ENCODE peak calls at places on chromosomes 12 and 14, in five cellular contexts. One of them, this sample, is unnamed.
A peak's percentile ranks its signal among the peaks of the same experiment; 100 is the strongest.

GRCh38 chr12:112574896-112575558 is 156.3 kb downstream of the PTPN11 start:
- DNase-seq in OCI-LY7: no peak
- DNase-seq in nephron progenitor cell: peak; percentile 44
- DNase-seq in CD4-positive, alpha-beta T cell: no peak
- DNase-seq in body of pancreas: no peak
- DNase-seq in this sample: no peak

GRCh38 chr12:57765698-57766463 is 997 bp downstream of the CYP27B1 start:
- DNase-seq in body of pancreas: no peak
- DNase-seq in CD4-positive, alpha-beta T cell: no peak
- DNase-seq in OCI-LY7: no peak
- DNase-seq in nephron progenitor cell: peak; percentile 31
- DNase-seq in this sample: no peak

GRCh38 chr12:46459111-46459510 is 86.5 kb upstream of the SLC38A2 start:
- DNase-seq in CD4-positive, alpha-beta T cell: no peak
- DNase-seq in body of pancreas: no peak
- DNase-seq in nephron progenitor cell: no peak
- DNase-seq in OCI-LY7: no peak
- DNase-seq in this sample: no peak

GRCh38 chr12:93254911-93255310 is 122.8 kb upstream of the NUDT4 start:
- DNase-seq in OCI-LY7: no peak
- DNase-seq in nephron progenitor cell: no peak
- DNase-seq in body of pancreas: no peak
- DNase-seq in CD4-positive, alpha-beta T cell: no peak
- DNase-seq in this sample: no peak

GRCh38 chr12:128817115-128818015 is 6.4 kb downstream of the SLC15A4 start:
- DNase-seq in OCI-LY7: no peak
- DNase-seq in nephron progenitor cell: no peak
- DNase-seq in body of pancreas: peak; percentile 74
- DNase-seq in CD4-positive, alpha-beta T cell: no peak
- DNase-seq in this sample: no peak

GRCh38 chr12:108129017-108129812 is at the start of gene WSCD2:
- DNase-seq in body of pancreas: peak; percentile 21
- DNase-seq in nephron progenitor cell: peak; percentile 84
- DNase-seq in CD4-positive, alpha-beta T cell: no peak
- DNase-seq in OCI-LY7: no peak
- DNase-seq in this sample: peak; percentile 70

GRCh38 chr14:38070213-38070612 is 137.5 kb upstream of the SSTR1 start:
- DNase-seq in OCI-LY7: no peak
- DNase-seq in body of pancreas: no peak
- DNase-seq in nephron progenitor cell: no peak
- DNase-seq in CD4-positive, alpha-beta T cell: no peak
- DNase-seq in this sample: no peak

GRCh38 chr14:103543140-103543539 is 14.1 kb downstream of the TRMT61A start:
- DNase-seq in CD4-positive, alpha-beta T cell: no peak
- DNase-seq in OCI-LY7: no peak
- DNase-seq in body of pancreas: no peak
- DNase-seq in nephron progenitor cell: no peak
- DNase-seq in this sample: no peak

GRCh38 chr12:95736631-95737030 is 53.9 kb downstream of the NTN4 start:
- DNase-seq in CD4-positive, alpha-beta T cell: no peak
- DNase-seq in nephron progenitor cell: no peak
- DNase-seq in body of pancreas: peak; percentile 33
- DNase-seq in OCI-LY7: no peak
- DNase-seq in this sample: no peak

GRCh38 chr14:103537175-103537990 is 8.4 kb downstream of the TRMT61A start:
- DNase-seq in nephron progenitor cell: no peak
- DNase-seq in OCI-LY7: no peak
- DNase-seq in body of pancreas: no peak
- DNase-seq in CD4-positive, alpha-beta T cell: no peak
- DNase-seq in this sample: no peak

GRCh38 chr14:95490727-95491451 is 25.6 kb downstream of the SYNE3 start:
- DNase-seq in body of pancreas: no peak
- DNase-seq in nephron progenitor cell: no peak
- DNase-seq in OCI-LY7: no peak
- DNase-seq in CD4-positive, alpha-beta T cell: no peak
- DNase-seq in this sample: no peak

GRCh38 chr12:120628919-120629318 is 11.5 kb upstream of the CABP1 start:
- DNase-seq in OCI-LY7: no peak
- DNase-seq in CD4-positive, alpha-beta T cell: no peak
- DNase-seq in nephron progenitor cell: peak; percentile 33
- DNase-seq in body of pancreas: no peak
- DNase-seq in this sample: peak; percentile 15

GRCh38 chr12:116592116-116592637 is 33.0 kb downstream of the MAP1LC3B2 start:
- DNase-seq in CD4-positive, alpha-beta T cell: no peak
- DNase-seq in body of pancreas: peak; percentile 83
- DNase-seq in nephron progenitor cell: no peak
- DNase-seq in OCI-LY7: no peak
- DNase-seq in this sample: no peak

GRCh38 chr12:132851465-132851864 is 22.8 kb upstream of the GOLGA3 start:
- DNase-seq in OCI-LY7: no peak
- DNase-seq in body of pancreas: no peak
- DNase-seq in nephron progenitor cell: no peak
- DNase-seq in CD4-positive, alpha-beta T cell: no peak
- DNase-seq in this sample: no peak

GRCh38 chr12:31235868-31236395 is 90.0 kb downstream of the SINHCAF start:
- DNase-seq in nephron progenitor cell: no peak
- DNase-seq in OCI-LY7: no peak
- DNase-seq in CD4-positive, alpha-beta T cell: no peak
- DNase-seq in body of pancreas: no peak
- DNase-seq in this sample: no peak

GRCh38 chr14:49314756-49315155 is 271.4 kb downstream of the RPS29 start:
- DNase-seq in nephron progenitor cell: no peak
- DNase-seq in CD4-positive, alpha-beta T cell: no peak
- DNase-seq in OCI-LY7: no peak
- DNase-seq in body of pancreas: no peak
- DNase-seq in this sample: no peak

GRCh38 chr14:64717870-64718269 is 13.6 kb downstream of the PLEKHG3 start:
- DNase-seq in OCI-LY7: no peak
- DNase-seq in CD4-positive, alpha-beta T cell: no peak
- DNase-seq in nephron progenitor cell: no peak
- DNase-seq in body of pancreas: peak; percentile 87
- DNase-seq in this sample: no peak

GRCh38 chr14:58832010-58832409 is 194.2 kb downstream of the DACT1 start:
- DNase-seq in body of pancreas: no peak
- DNase-seq in nephron progenitor cell: no peak
- DNase-seq in OCI-LY7: no peak
- DNase-seq in CD4-positive, alpha-beta T cell: no peak
- DNase-seq in this sample: no peak

GRCh38 chr12:65335021-65335714 is 56.7 kb downstream of the MSRB3 start:
- DNase-seq in CD4-positive, alpha-beta T cell: no peak
- DNase-seq in nephron progenitor cell: no peak
- DNase-seq in body of pancreas: peak; percentile 36
- DNase-seq in OCI-LY7: no peak
- DNase-seq in this sample: no peak

GRCh38 chr12:132147423-132148367 is 3.4 kb downstream of the NOC4L start:
- DNase-seq in OCI-LY7: no peak
- DNase-seq in body of pancreas: no peak
- DNase-seq in CD4-positive, alpha-beta T cell: no peak
- DNase-seq in nephron progenitor cell: no peak
- DNase-seq in this sample: no peak

GRCh38 chr14:32722631-32723183 is 216.0 kb upstream of the NPAS3 start:
- DNase-seq in nephron progenitor cell: no peak
- DNase-seq in OCI-LY7: no peak
- DNase-seq in CD4-positive, alpha-beta T cell: no peak
- DNase-seq in body of pancreas: no peak
- DNase-seq in this sample: no peak

GRCh38 chr12:20805921-20806320 is 4.6 kb upstream of the SLCO1B3 start:
- DNase-seq in body of pancreas: no peak
- DNase-seq in CD4-positive, alpha-beta T cell: no peak
- DNase-seq in OCI-LY7: no peak
- DNase-seq in nephron progenitor cell: no peak
- DNase-seq in this sample: no peak

GRCh38 chr12:8780389-8780788 is 42.0 kb upstream of the A2ML1 start:
- DNase-seq in CD4-positive, alpha-beta T cell: no peak
- DNase-seq in nephron progenitor cell: no peak
- DNase-seq in OCI-LY7: peak; percentile 33
- DNase-seq in body of pancreas: no peak
- DNase-seq in this sample: no peak

GRCh38 chr12:122836027-122836921 is 1.0 kb downstream of the HIP1R start:
- DNase-seq in body of pancreas: peak; percentile 78
- DNase-seq in OCI-LY7: peak; percentile 93
- DNase-seq in CD4-positive, alpha-beta T cell: peak; percentile 38
- DNase-seq in nephron progenitor cell: peak; percentile 36
- DNase-seq in this sample: no peak

GRCh38 chr12:24599737-24600136 is 349.2 kb downstream of the BCAT1 start:
- DNase-seq in nephron progenitor cell: no peak
- DNase-seq in CD4-positive, alpha-beta T cell: no peak
- DNase-seq in OCI-LY7: peak; percentile 45
- DNase-seq in body of pancreas: no peak
- DNase-seq in this sample: no peak

GRCh38 chr12:126051611-126052107 is 986.4 kb downstream of the AACS start:
- DNase-seq in body of pancreas: no peak
- DNase-seq in CD4-positive, alpha-beta T cell: no peak
- DNase-seq in OCI-LY7: no peak
- DNase-seq in nephron progenitor cell: no peak
- DNase-seq in this sample: no peak

GRCh38 chr12:75439048-75439447 is 41.5 kb upstream of the GLIPR1 start:
- DNase-seq in nephron progenitor cell: no peak
- DNase-seq in OCI-LY7: no peak
- DNase-seq in body of pancreas: no peak
- DNase-seq in CD4-positive, alpha-beta T cell: no peak
- DNase-seq in this sample: no peak

GRCh38 chr14:96584199-96584906 is 82.2 kb downstream of the PAPOLA start:
- DNase-seq in nephron progenitor cell: peak; percentile 79
- DNase-seq in CD4-positive, alpha-beta T cell: no peak
- DNase-seq in body of pancreas: peak; percentile 46
- DNase-seq in OCI-LY7: peak; percentile 52
- DNase-seq in this sample: peak; percentile 66

GRCh38 chr12:11795910-11796459 is 146.5 kb downstream of the ETV6 start:
- DNase-seq in CD4-positive, alpha-beta T cell: no peak
- DNase-seq in OCI-LY7: no peak
- DNase-seq in body of pancreas: peak; percentile 53
- DNase-seq in nephron progenitor cell: no peak
- DNase-seq in this sample: no peak

GRCh38 chr14:89004195-89004594 is 179.7 kb downstream of the TTC8 start:
- DNase-seq in CD4-positive, alpha-beta T cell: no peak
- DNase-seq in nephron progenitor cell: no peak
- DNase-seq in OCI-LY7: no peak
- DNase-seq in body of pancreas: no peak
- DNase-seq in this sample: no peak

GRCh38 chr12:65731771-65732170 is 92.5 kb upstream of the HMGA2 start:
- DNase-seq in OCI-LY7: no peak
- DNase-seq in CD4-positive, alpha-beta T cell: no peak
- DNase-seq in nephron progenitor cell: no peak
- DNase-seq in body of pancreas: no peak
- DNase-seq in this sample: no peak

GRCh38 chr12:131963381-131963780 is 13.6 kb downstream of the EP400 start:
- DNase-seq in CD4-positive, alpha-beta T cell: no peak
- DNase-seq in OCI-LY7: no peak
- DNase-seq in body of pancreas: no peak
- DNase-seq in nephron progenitor cell: no peak
- DNase-seq in this sample: no peak

GRCh38 chr12:95220190-95220589 is 2.6 kb downstream of the VEZT start:
- DNase-seq in OCI-LY7: no peak
- DNase-seq in body of pancreas: no peak
- DNase-seq in CD4-positive, alpha-beta T cell: no peak
- DNase-seq in nephron progenitor cell: no peak
- DNase-seq in this sample: no peak

GRCh38 chr12:101773560-101774206 is 34.4 kb upstream of the SYCP3 start:
- DNase-seq in OCI-LY7: peak; percentile 78
- DNase-seq in nephron progenitor cell: peak; percentile 54
- DNase-seq in body of pancreas: peak; percentile 66
- DNase-seq in CD4-positive, alpha-beta T cell: peak; percentile 53
- DNase-seq in this sample: peak; percentile 58

GRCh38 chr12:113200016-113200797 is 14.7 kb downstream of the RITA1 start:
- DNase-seq in CD4-positive, alpha-beta T cell: no peak
- DNase-seq in body of pancreas: peak; percentile 93
- DNase-seq in nephron progenitor cell: no peak
- DNase-seq in OCI-LY7: no peak
- DNase-seq in this sample: no peak

GRCh38 chr14:49417790-49418189 is 168.4 kb downstream of the RPS29 start:
- DNase-seq in OCI-LY7: no peak
- DNase-seq in body of pancreas: no peak
- DNase-seq in CD4-positive, alpha-beta T cell: no peak
- DNase-seq in nephron progenitor cell: no peak
- DNase-seq in this sample: no peak

GRCh38 chr14:103074699-103075341 is 9.2 kb upstream of the LBHD2 start:
- DNase-seq in OCI-LY7: no peak
- DNase-seq in nephron progenitor cell: no peak
- DNase-seq in body of pancreas: peak; percentile 60
- DNase-seq in CD4-positive, alpha-beta T cell: no peak
- DNase-seq in this sample: no peak

GRCh38 chr12:3326156-3326849 is 164.7 kb upstream of the PRMT8 start:
- DNase-seq in OCI-LY7: no peak
- DNase-seq in body of pancreas: no peak
- DNase-seq in nephron progenitor cell: no peak
- DNase-seq in CD4-positive, alpha-beta T cell: no peak
- DNase-seq in this sample: no peak
- TF ChIP-seq CTCF in OCI-LY7: no peak
- TF ChIP-seq CTCF in body of pancreas: no peak
- TF ChIP-seq CTCF in nephron progenitor cell: no peak
- TF ChIP-seq CTCF in CD4-positive, alpha-beta T cell: no peak
- TF ChIP-seq CTCF in this sample: no peak

GRCh38 chr12:109448272-109448671 is 28.8 kb downstream of the KCTD10 start:
- DNase-seq in CD4-positive, alpha-beta T cell: no peak
- DNase-seq in nephron progenitor cell: no peak
- DNase-seq in body of pancreas: no peak
- DNase-seq in OCI-LY7: no peak
- DNase-seq in this sample: no peak
- TF ChIP-seq CTCF in CD4-positive, alpha-beta T cell: no peak
- TF ChIP-seq CTCF in nephron progenitor cell: no peak
- TF ChIP-seq CTCF in body of pancreas: no peak
- TF ChIP-seq CTCF in OCI-LY7: no peak
- TF ChIP-seq CTCF in this sample: no peak

GRCh38 chr14:105178069-105178867 is 2.8 kb downstream of the NUDT14 start:
- DNase-seq in body of pancreas: no peak
- DNase-seq in nephron progenitor cell: no peak
- DNase-seq in CD4-positive, alpha-beta T cell: no peak
- DNase-seq in OCI-LY7: no peak
- DNase-seq in this sample: no peak
- TF ChIP-seq CTCF in body of pancreas: no peak
- TF ChIP-seq CTCF in nephron progenitor cell: no peak
- TF ChIP-seq CTCF in CD4-positive, alpha-beta T cell: no peak
- TF ChIP-seq CTCF in OCI-LY7: peak; percentile 46
- TF ChIP-seq CTCF in this sample: no peak

GRCh38 chr12:53804429-53804828 is 52.6 kb upstream of the CISTR start:
- DNase-seq in nephron progenitor cell: no peak
- DNase-seq in OCI-LY7: no peak
- DNase-seq in body of pancreas: no peak
- DNase-seq in CD4-positive, alpha-beta T cell: no peak
- DNase-seq in this sample: no peak
- TF ChIP-seq CTCF in nephron progenitor cell: no peak
- TF ChIP-seq CTCF in OCI-LY7: no peak
- TF ChIP-seq CTCF in body of pancreas: no peak
- TF ChIP-seq CTCF in CD4-positive, alpha-beta T cell: no peak
- TF ChIP-seq CTCF in this sample: no peak